ENCODE peak calls at places on chromosomes 5 and 9, in six cellular contexts. I is AG10803, Q is NB4, L is WTC11, D is tibial artery, H is cardiac fibroblast. C is an unnamed sample.

GRCh38 chr9:129550199-129550839 is 70.6 kb downstream of the C9orf50 start:
- DNase-seq in I (peak), Q (no peak), L (peak), D (peak), H (peak), C (no peak)

GRCh38 chr5:81393783-81394718 is at the start of gene ACOT12:
- DNase-seq in I (no peak), Q (no peak), L (peak), D (no peak), H (peak), C (no peak)

GRCh38 chr9:117616436-117616835 is 87.8 kb upstream of the TLR4 start:
- DNase-seq in I (no peak), Q (no peak), L (no peak), D (no peak), H (no peak), C (no peak)

GRCh38 chr5:68465133-68465532 is 249.6 kb downstream of the PIK3R1 start:
- DNase-seq in I (no peak), Q (peak), L (no peak), D (no peak), H (no peak), C (no peak)

GRCh38 chr5:171614511-171614910 is 171.1 kb upstream of the SMIM23 start:
- DNase-seq in I (no peak), Q (no peak), L (no peak), D (no peak), H (no peak), C (no peak)

GRCh38 chr9:37963936-37964739 is 60.2 kb upstream of the SLC25A51 start:
- DNase-seq in I (peak), Q (peak), L (no peak), D (peak), H (peak), C (no peak)

GRCh38 chr5:150612905-150613670 is 27.4 kb upstream of the SYNPO start:
- DNase-seq in I (no peak), Q (no peak), L (no peak), D (peak), H (no peak), C (no peak)

GRCh38 chr9:75979362-75979761 is 88.9 kb downstream of the PCSK5 start:
- DNase-seq in I (peak), Q (peak), L (peak), D (no peak), H (peak), C (no peak)

GRCh38 chr9:36210722-36211121 is 20.0 kb downstream of the CLTA start:
- DNase-seq in I (no peak), Q (no peak), L (no peak), D (no peak), H (no peak), C (no peak)

GRCh38 chr9:36208521-36209253 is 18.0 kb downstream of the CLTA start:
- DNase-seq in I (peak), Q (no peak), L (no peak), D (no peak), H (peak), C (no peak)

GRCh38 chr9:36207546-36208012 is 16.9 kb downstream of the CLTA start:
- DNase-seq in I (no peak), Q (peak), L (no peak), D (no peak), H (peak), C (no peak)

GRCh38 chr9:36207016-36207415 is 16.3 kb downstream of the CLTA start:
- DNase-seq in I (no peak), Q (no peak), L (no peak), D (no peak), H (no peak), C (no peak)

GRCh38 chr9:36204906-36205547 is 14.3 kb downstream of the CLTA start:
- DNase-seq in I (no peak), Q (no peak), L (peak), D (no peak), H (no peak), C (no peak)
- TF ChIP-seq CTCF in I (peak), Q (peak), L (no peak), D (no peak), H (peak), C (peak)

GRCh38 chr5:84239509-84239908 is 145.2 kb downstream of the EDIL3 start:
- DNase-seq in I (peak), Q (no peak), L (no peak), D (no peak), H (peak), C (no peak)

GRCh38 chr5:84242286-84242685 is 142.4 kb downstream of the EDIL3 start:
- DNase-seq in I (peak), Q (no peak), L (no peak), D (no peak), H (peak), C (no peak)

GRCh38 chr5:84231390-84231789 is 153.3 kb downstream of the EDIL3 start:
- DNase-seq in I (no peak), Q (no peak), L (no peak), D (no peak), H (no peak), C (no peak)

DNA sequence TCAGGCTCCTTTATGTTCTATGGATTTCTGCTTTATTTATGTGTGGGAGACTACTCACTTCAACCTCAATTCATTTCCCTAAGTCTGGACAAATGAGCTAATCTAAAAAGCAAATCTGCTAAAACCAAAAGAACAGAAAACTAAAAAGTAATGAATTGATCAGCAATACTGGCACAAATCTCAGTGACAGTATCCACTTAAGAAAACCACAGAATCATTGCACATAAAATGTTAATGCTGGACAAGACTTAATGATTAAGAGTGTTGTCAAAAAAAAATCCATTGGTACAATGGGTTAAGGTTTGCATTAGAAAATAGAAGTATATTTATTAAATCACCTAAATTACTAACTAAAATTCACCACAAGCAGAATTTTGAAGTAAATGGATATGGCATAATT is 147.6 kb downstream of the EDIL3 start:
- DNase-seq in I (no peak), Q (no peak), L (no peak), D (no peak), H (no peak), C (no peak)
- TF ChIP-seq CTCF in I (no peak), Q (no peak), L (no peak), D (no peak), H (no peak), C (no peak)

DNA sequence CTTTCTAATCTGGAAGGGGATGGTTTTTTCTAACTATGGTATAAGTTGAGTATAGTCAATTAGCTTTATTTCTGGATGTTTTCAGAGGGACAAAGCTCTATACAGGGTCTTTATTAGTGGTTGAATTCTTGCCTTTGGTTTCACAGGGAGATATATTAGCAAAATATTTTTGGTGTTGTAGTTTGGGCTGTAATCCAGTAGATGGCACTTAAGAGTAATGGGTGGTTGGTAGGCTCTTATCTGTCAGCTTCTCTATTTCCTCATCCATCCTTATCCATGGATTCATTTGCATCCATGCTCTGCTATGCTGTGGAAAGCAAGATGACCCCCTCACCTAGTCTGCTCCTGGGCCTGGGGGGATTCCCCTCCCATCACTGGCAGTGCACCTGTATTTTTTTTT is 363.6 kb upstream of the CYLC2 start:
- DNase-seq in I (no peak), Q (peak), L (no peak), D (no peak), H (peak), C (no peak)
- TF ChIP-seq CTCF in I (peak), Q (peak), L (no peak), D (no peak), H (peak), C (no peak)

GRCh38 chr9:73079326-73079725 is 72.3 kb upstream of the ANXA1 start:
- DNase-seq in I (no peak), Q (no peak), L (no peak), D (no peak), H (no peak), C (peak)
- TF ChIP-seq CTCF in I (no peak), Q (no peak), L (no peak), D (no peak), H (no peak), C (peak)

GRCh38 chr5:174344335-174344734 is 298.8 kb downstream of the NSG2 start:
- DNase-seq in I (no peak), Q (no peak), L (no peak), D (no peak), H (no peak), C (no peak)
- TF ChIP-seq CTCF in I (no peak), Q (no peak), L (no peak), D (no peak), H (no peak), C (peak)

DNA sequence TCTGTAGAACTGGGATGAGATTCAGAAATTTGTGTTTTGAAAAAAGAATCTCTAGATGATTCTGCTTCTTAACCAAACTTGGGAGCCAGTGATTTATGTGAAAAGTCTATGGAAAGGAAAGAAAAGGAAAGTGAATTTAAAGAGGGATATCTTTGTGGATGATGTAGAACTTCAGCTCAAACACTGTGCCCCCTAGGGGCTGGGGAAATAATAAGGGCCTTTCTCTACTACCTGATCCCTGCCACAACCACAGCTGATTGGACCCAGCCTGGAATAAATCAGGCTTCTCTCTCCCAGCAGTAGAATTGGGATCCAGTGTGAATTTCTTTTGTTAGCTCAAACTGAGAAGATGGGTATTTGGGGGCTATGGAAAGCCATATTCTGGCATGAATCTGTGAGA is 155.0 kb downstream of the PRELID2 start:
- DNase-seq in I (no peak), Q (no peak), L (peak), D (no peak), H (no peak), C (no peak)
- TF ChIP-seq CTCF in I (peak), Q (peak), L (peak), D (no peak), H (peak), C (peak)

GRCh38 chr5:177307544-177308363 is 3.9 kb downstream of the MXD3 start:
- DNase-seq in I (no peak), Q (peak), L (no peak), D (peak), H (no peak), C (no peak)
- TF ChIP-seq CTCF in I (no peak), Q (no peak), L (no peak), D (no peak), H (no peak), C (no peak)

GRCh38 chr9:135813671-135814290 is 93.6 kb downstream of the CAMSAP1 start:
- DNase-seq in I (no peak), Q (no peak), L (no peak), D (peak), H (no peak), C (no peak)

GRCh38 chr9:135812961-135813360 is 94.4 kb downstream of the CAMSAP1 start:
- DNase-seq in I (no peak), Q (no peak), L (no peak), D (peak), H (no peak), C (no peak)

GRCh38 chr9:135814421-135814820 is 92.9 kb downstream of the CAMSAP1 start:
- DNase-seq in I (no peak), Q (no peak), L (no peak), D (peak), H (no peak), C (no peak)

GRCh38 chr9:135810806-135811575 is 96.4 kb downstream of the CAMSAP1 start:
- DNase-seq in I (no peak), Q (no peak), L (no peak), D (peak), H (no peak), C (no peak)

GRCh38 chr9:135811796-135812195 is 95.5 kb downstream of the CAMSAP1 start:
- DNase-seq in I (peak), Q (no peak), L (no peak), D (no peak), H (peak), C (no peak)
- TF ChIP-seq CTCF in I (no peak), Q (no peak), L (no peak), D (no peak), H (no peak), C (no peak)

DNA sequence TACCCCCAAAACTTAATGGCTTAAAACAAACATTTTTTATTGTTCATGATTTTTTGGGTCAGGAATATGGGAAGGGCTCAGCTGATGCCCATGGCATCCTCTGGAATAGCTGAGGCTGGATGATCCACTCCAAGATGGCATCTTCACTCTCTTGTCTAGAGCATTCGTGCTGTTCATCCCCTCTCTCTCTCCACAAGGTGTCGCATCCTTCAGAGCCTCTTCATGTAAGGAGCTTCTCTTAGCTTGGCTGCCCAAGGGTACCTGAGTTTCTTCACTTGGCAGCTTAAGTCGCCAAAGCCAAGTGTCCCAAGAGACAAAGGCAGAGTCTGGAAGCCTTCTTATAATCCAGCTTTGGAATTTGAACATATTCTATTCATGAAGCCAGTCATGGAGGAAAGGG is 294.7 kb downstream of the CHSY3 start:
- DNase-seq in I (peak), Q (peak), L (peak), D (no peak), H (peak), C (peak)
- TF ChIP-seq CTCF in I (peak), Q (peak), L (peak), D (no peak), H (peak), C (peak)

C was measured in HCT116.